ENCODE peak calls at places on chromosomes 3 and 15, in ten cellular contexts. C is NCI-H1105; M is NCI-H1417; I is NCI-H1092 treated with DMSO at 0.1 percent for 48 hours; A is stimulated activated CD4-positive, alpha-beta T cell treated with anti-CD3 and anti-CD28 coated beads, Interleukin-12 subunit alpha, Interleukin-12 subunit beta, amount 100 ng/mL, for 4 hours; F is right atrium auricular region; O is lung microvascular endothelial cell; E is endothelial cell; H is astrocyte of the spinal cord; J is NCI-H345. D is an unnamed sample.

GRCh38 chr3:112119686-112120484 is 13.2 kb downstream of the GCSAM start:
- DNase-seq in A (no peak), I (peak), H (no peak), J (no peak), E (no peak), C (no peak), O (no peak), M (no peak), F (no peak), D (no peak)

GRCh38 chr15:73319460-73320245 is 49.1 kb downstream of the HCN4 start:
- DNase-seq in J (no peak), A (no peak), M (peak), I (no peak), C (no peak), H (no peak), F (no peak), E (no peak), O (no peak), D (no peak)

GRCh38 chr15:40844543-40844981 is 714 bp downstream of the SPINT1 start:
- DNase-seq in C (no peak), M (no peak), H (no peak), J (peak), E (peak), A (peak), F (no peak), I (no peak), O (no peak), D (peak)

GRCh38 chr3:70433091-70433490 is 120.7 kb upstream of the MDFIC2 start:
- DNase-seq in A (no peak), O (no peak), C (no peak), J (no peak), M (no peak), H (peak), E (no peak), F (no peak), I (no peak), D (no peak)

GRCh38 chr3:13160619-13161018 is 87.4 kb upstream of the IQSEC1 start:
- DNase-seq in C (no peak), A (no peak), J (no peak), O (no peak), H (no peak), I (no peak), F (no peak), E (no peak), M (no peak), D (no peak)

GRCh38 chr15:69555080-69555479 is 102.5 kb downstream of the RPLP1 start:
- DNase-seq in A (no peak), O (no peak), E (no peak), F (no peak), H (no peak), J (no peak), I (peak), M (no peak), C (no peak), D (no peak)

GRCh38 chr3:135752851-135753250 is 212.7 kb upstream of the PPP2R3A start:
- DNase-seq in F (no peak), I (no peak), M (no peak), C (no peak), A (no peak), H (no peak), J (no peak), O (no peak), E (peak), D (no peak)

GRCh38 chr3:80559701-80560100 is 791.9 kb upstream of the ROBO1 start:
- DNase-seq in E (no peak), J (no peak), A (no peak), I (no peak), O (no peak), M (no peak), H (no peak), C (no peak), F (no peak), D (no peak)

GRCh38 chr3:58824285-58824684 is 157.7 kb upstream of the FAM3D start:
- DNase-seq in H (peak), F (no peak), M (peak), C (peak), E (peak), O (peak), I (peak), J (peak), A (no peak), D (no peak)

GRCh38 chr15:66004618-66005262 is 135.4 kb downstream of the RAB11A start:
- DNase-seq in H (peak), A (no peak), F (no peak), J (no peak), I (no peak), C (no peak), M (no peak), E (peak), O (peak), D (peak)

GRCh38 chr3:5187152-5187919 is at the start of gene EDEM1:
- DNase-seq in H (peak), O (peak), F (peak), E (peak), J (peak), A (peak), I (peak), C (peak), M (peak), D (peak)

GRCh38 chr3:126019683-126020082 is 50.7 kb downstream of the ROPN1B start:
- DNase-seq in H (no peak), A (no peak), J (no peak), C (no peak), I (no peak), E (no peak), F (no peak), O (no peak), M (no peak), D (no peak)

GRCh38 chr15:40038267-40038653 is 721 bp downstream of the SRP14 start:
- DNase-seq in I (no peak), F (no peak), E (no peak), C (no peak), H (peak), J (no peak), M (peak), A (no peak), O (peak), D (no peak)

GRCh38 chr3:57555316-57555715 is 758 bp upstream of the PDE12 start:
- DNase-seq in A (no peak), C (no peak), O (no peak), I (no peak), J (no peak), E (no peak), H (no peak), F (no peak), M (no peak), D (no peak)

GRCh38 chr3:16885588-16885903 is 791 bp downstream of the PLCL2 start:
- DNase-seq in H (no peak), J (no peak), A (no peak), M (no peak), O (no peak), I (no peak), E (no peak), C (no peak), F (no peak), D (no peak)

GRCh38 chr15:53976844-53977392 is 1.3 kb upstream of the UNC13C start:
- DNase-seq in M (peak), J (peak), H (no peak), C (peak), I (peak), E (peak), F (no peak), A (no peak), O (no peak), D (no peak)

GRCh38 chr3:157204431-157204830 is 44.5 kb upstream of the CCNL1 start:
- DNase-seq in O (peak), J (no peak), I (peak), A (no peak), F (no peak), H (peak), M (no peak), C (peak), E (no peak), D (no peak)

GRCh38 chr15:72060687-72061250 is 57.2 kb downstream of the MYO9A start:
- DNase-seq in H (no peak), E (no peak), O (no peak), F (no peak), M (no peak), A (no peak), J (no peak), C (no peak), I (no peak), D (no peak)

GRCh38 chr15:20340331-20340811 is 201.2 kb downstream of the GOLGA6L6 start:
- DNase-seq in E (peak), O (peak), M (no peak), I (no peak), F (peak), H (no peak), C (no peak), A (no peak), J (no peak), D (peak)

GRCh38 chr3:35549690-35550089 is 89.6 kb upstream of the ARPP21 start:
- DNase-seq in H (no peak), J (no peak), F (no peak), I (no peak), A (no peak), C (peak), E (no peak), M (no peak), O (no peak), D (no peak)

GRCh38 chr15:45169608-45170480 is 17.9 kb downstream of the SHF start:
- DNase-seq in A (no peak), O (no peak), J (no peak), H (no peak), F (no peak), C (no peak), M (no peak), E (no peak), I (peak), D (no peak)

GRCh38 chr15:46091860-46092450 is 457.1 kb downstream of the SQOR start:
- DNase-seq in E (no peak), H (peak), A (no peak), C (no peak), M (peak), F (no peak), O (peak), J (no peak), I (peak), D (no peak)

GRCh38 chr3:139764936-139765335 is 87.2 kb upstream of the NMNAT3 start:
- DNase-seq in O (peak), A (no peak), H (peak), F (no peak), C (no peak), J (no peak), I (no peak), E (no peak), M (no peak), D (no peak)

GRCh38 chr15:98920091-98920880 is 87.3 kb downstream of the PGPEP1L start:
- DNase-seq in M (no peak), J (no peak), A (no peak), I (no peak), C (no peak), E (no peak), H (no peak), O (no peak), F (no peak), D (no peak)

GRCh38 chr15:84795186-84795585 is 22.0 kb upstream of the ALPK3 start:
- DNase-seq in A (no peak), O (no peak), I (no peak), M (no peak), C (no peak), F (no peak), J (no peak), H (no peak), E (no peak), D (no peak)

GRCh38 chr3:40851836-40852235 is 327.1 kb downstream of the ZNF621 start:
- DNase-seq in C (no peak), H (no peak), I (no peak), O (no peak), E (no peak), J (no peak), M (no peak), A (no peak), F (no peak), D (no peak)

GRCh38 chr3:164467027-164467426 is 611.3 kb downstream of the SI start:
- DNase-seq in J (no peak), M (no peak), F (no peak), I (no peak), E (no peak), A (no peak), O (no peak), C (no peak), H (no peak), D (no peak)

GRCh38 chr3:134291300-134292254 is 40.9 kb upstream of the RYK start:
- DNase-seq in J (no peak), E (no peak), I (peak), C (no peak), H (peak), A (no peak), M (no peak), O (peak), F (peak), D (no peak)

D was measured in GM19239.